ENCODE peak calls at places on chromosomes 2 and 18, in seven cellular contexts. F is PC-3, N is OCI-LY7, O is GM23248, L is hepatocyte, D is HCT116, C is GM23338. S is an unnamed sample. For H3K4me1, the result is how much of the 10 kb centered on the place peaks cover.

GRCh38 chr2:138030459-138030858 is 66.2 kb downstream of the HNMT start:
- DNase-seq in F (peak), N (no peak), O (peak), L (no peak), D (no peak), C (no peak), S (no peak)

GRCh38 chr2:165497659-165498306 is 28.3 kb downstream of the CSRNP3 start:
- DNase-seq in F (no peak), N (peak), O (no peak), L (no peak), D (no peak), C (no peak), S (no peak)

GRCh38 chr2:101802329-101802728 is 104.8 kb downstream of the MAP4K4 start:
- DNase-seq in F (peak), N (no peak), O (no peak), L (peak), D (no peak), C (no peak), S (no peak)

GRCh38 chr18:33854086-33854826 is 276.2 kb downstream of the ASXL3 start:
- DNase-seq in F (no peak), N (peak), O (no peak), L (no peak), D (no peak), C (no peak), S (no peak)

GRCh38 chr2:56770490-56770889 is 586.7 kb downstream of the CCDC85A start:
- DNase-seq in F (peak), N (no peak), O (peak), L (no peak), D (no peak), C (no peak), S (no peak)

GRCh38 chr18:79361766-79362522 is 33.8 kb upstream of the NFATC1 start:
- DNase-seq in F (peak), N (no peak), O (peak), L (no peak), D (peak), C (no peak), S (no peak)

GRCh38 chr2:97011977-97012569 is 25.7 kb upstream of the FAM178B start:
- DNase-seq in F (peak), N (peak), O (peak), L (peak), D (peak), C (peak), S (peak)

GRCh38 chr2:47803363-47803762 is 20.4 kb downstream of the MSH6 start:
- DNase-seq in F (no peak), N (no peak), O (no peak), L (no peak), D (no peak), C (no peak), S (no peak)

GRCh38 chr2:54569745-54570296 is 113.7 kb downstream of the SPTBN1 start:
- DNase-seq in F (peak), N (peak), O (no peak), L (no peak), D (no peak), C (no peak), S (peak)

GRCh38 chr2:125572660-125573059 is 1083.3 kb upstream of the GYPC start:
- DNase-seq in F (no peak), N (no peak), O (no peak), L (no peak), D (no peak), C (no peak), S (no peak)

GRCh38 chr2:154992826-154993225 is 294.3 kb downstream of the KCNJ3 start:
- DNase-seq in F (no peak), N (no peak), O (no peak), L (no peak), D (no peak), C (no peak), S (no peak)

GRCh38 chr2:194319222-194319992 is 1337.6 kb upstream of the SLC39A10 start:
- DNase-seq in F (no peak), N (peak), O (no peak), L (no peak), D (peak), C (peak), S (no peak)

GRCh38 chr2:237157551-237158102 is 71.9 kb downstream of the COPS8 start:
- DNase-seq in F (no peak), N (no peak), O (peak), L (no peak), D (no peak), C (no peak), S (no peak)

GRCh38 chr2:40450066-40450841 is 1.6 kb downstream of the SLC8A1 start:
- DNase-seq in F (peak), N (peak), O (peak), L (no peak), D (no peak), C (peak), S (peak)

GRCh38 chr2:81304154-81304830 is 999.7 kb upstream of the LRRTM1 start:
- DNase-seq in F (peak), N (no peak), O (no peak), L (peak), D (peak), C (peak), S (no peak)

GRCh38 chr2:467543-467891 is 179.6 kb upstream of the ALKAL2 start:
- DNase-seq in F (no peak), N (no peak), O (no peak), L (no peak), D (no peak), C (peak), S (no peak)

GRCh38 chr2:28185881-28186280 is 206.8 kb upstream of the FOSL2 start:
- DNase-seq in F (peak), N (no peak), O (peak), L (no peak), D (no peak), C (no peak), S (no peak)
- H2AFZ ChIP-seq in F (no peak), N (no peak), O (no peak), L (no peak), D (no peak), C (no peak), S (no peak)

DNA sequence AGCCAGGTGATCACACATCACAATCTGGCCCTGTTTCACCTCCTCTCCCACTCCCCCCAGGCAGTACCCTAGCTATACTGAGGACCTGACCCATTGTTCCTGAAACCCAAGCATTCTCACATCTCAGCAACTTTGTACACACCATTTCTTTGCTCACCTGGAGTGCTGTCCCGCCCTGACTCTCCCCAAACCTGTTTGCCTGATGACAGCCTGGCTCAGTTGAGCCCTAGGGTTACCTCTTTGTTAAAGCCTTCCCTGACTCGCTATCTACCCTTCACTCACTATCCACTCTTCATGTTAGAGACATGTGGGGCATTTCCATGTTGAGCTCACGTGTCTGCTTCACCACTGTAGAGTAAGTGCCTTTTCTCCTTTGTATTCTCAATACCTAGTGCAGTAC is 49.1 kb downstream of the GREB1L start:
- DNase-seq in F (peak), N (no peak), O (no peak), L (no peak), D (no peak), C (no peak), S (no peak)
- H3K4me1 ChIP-seq in F (under half), N (under half), O (under half), L (under half), D (under half), C (under half), S (under half)

DNA sequence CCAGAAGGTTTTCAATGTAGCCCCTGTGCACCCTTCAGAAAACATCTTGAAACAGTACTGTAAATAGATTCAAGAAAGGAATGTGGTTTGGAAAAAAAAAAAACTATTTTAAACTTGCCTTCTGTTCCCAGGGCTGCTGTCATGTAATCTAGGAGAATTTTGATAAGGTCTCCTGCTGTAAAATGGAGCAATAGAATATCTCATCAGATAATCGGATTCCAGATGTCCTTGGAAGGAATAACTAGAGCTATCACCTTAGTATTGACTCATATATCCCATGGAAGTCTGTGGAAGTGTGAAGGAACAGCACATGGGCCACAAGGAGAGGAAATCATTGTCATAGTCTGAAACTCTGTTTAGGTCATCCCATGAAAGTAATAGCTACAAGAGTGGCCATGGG is 58.5 kb upstream of the B3GNT2 start:
- DNase-seq in F (no peak), N (no peak), O (no peak), L (no peak), D (no peak), C (no peak), S (no peak)
- TF ChIP-seq EZH2phosphoT487 in F (no peak), N (no peak), O (no peak), L (no peak), D (no peak), C (no peak), S (no peak)

DNA sequence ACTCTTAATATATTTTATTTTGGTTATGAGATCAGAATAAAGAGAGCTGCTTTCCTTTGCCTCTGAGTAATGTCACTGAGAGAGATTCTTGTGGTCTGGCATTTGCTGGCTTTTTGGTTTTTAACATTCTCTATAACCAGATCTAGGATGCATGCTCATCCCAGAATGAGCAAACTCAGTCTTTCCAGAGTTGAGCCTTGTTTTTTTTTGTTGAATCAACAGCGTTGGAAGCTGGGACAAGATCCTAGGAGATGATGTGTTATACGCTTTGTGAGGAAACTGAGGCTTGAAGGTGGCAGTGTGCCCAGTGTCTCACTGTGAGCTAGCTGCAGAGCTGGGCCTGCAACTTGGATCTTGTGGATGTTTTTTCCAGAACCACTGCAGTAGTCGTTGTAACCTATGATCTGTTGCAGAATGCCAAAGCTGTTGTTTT is 19.5 kb downstream of the MYO1B start:
- DNase-seq in F (peak), N (no peak), O (peak), L (no peak), D (no peak), C (no peak), S (no peak)
- H2AFZ ChIP-seq in F (no peak), N (no peak), O (no peak), L (no peak), D (no peak), C (no peak), S (no peak)

DNA sequence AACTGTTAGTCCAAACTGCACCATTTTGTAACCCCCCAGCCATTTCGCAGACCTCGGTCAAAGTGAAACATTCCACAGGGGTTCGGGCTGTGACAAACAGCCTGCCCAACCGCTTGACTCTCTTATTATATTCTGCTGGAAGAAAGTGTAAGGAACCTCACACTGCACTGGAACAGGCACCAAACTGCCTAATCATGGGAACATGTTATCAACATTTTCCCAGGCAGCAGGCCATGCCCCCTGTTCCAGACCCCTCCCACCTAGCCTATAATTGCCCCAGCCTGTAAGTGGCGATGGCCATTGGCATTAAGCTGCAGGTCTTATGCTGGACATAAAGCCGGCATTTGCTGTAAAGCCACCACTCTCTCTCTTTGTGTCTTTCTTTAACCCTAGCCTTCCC is 16.9 kb downstream of the LYG2 start:
- DNase-seq in F (no peak), N (no peak), O (no peak), L (no peak), D (no peak), C (no peak), S (no peak)
- H3K4me1 ChIP-seq in F (under half), N (under half), O (under half), L (under half), D (under half), C (under half), S (under half)

GRCh38 chr2:1742680-1743395 is 1.5 kb downstream of the PXDN start:
- DNase-seq in F (peak), N (no peak), O (peak), L (peak), D (no peak), C (peak), S (no peak)
- TF ChIP-seq EZH2phosphoT487 in F (no peak), N (no peak), O (no peak), L (no peak), D (no peak), C (no peak), S (no peak)

DNA sequence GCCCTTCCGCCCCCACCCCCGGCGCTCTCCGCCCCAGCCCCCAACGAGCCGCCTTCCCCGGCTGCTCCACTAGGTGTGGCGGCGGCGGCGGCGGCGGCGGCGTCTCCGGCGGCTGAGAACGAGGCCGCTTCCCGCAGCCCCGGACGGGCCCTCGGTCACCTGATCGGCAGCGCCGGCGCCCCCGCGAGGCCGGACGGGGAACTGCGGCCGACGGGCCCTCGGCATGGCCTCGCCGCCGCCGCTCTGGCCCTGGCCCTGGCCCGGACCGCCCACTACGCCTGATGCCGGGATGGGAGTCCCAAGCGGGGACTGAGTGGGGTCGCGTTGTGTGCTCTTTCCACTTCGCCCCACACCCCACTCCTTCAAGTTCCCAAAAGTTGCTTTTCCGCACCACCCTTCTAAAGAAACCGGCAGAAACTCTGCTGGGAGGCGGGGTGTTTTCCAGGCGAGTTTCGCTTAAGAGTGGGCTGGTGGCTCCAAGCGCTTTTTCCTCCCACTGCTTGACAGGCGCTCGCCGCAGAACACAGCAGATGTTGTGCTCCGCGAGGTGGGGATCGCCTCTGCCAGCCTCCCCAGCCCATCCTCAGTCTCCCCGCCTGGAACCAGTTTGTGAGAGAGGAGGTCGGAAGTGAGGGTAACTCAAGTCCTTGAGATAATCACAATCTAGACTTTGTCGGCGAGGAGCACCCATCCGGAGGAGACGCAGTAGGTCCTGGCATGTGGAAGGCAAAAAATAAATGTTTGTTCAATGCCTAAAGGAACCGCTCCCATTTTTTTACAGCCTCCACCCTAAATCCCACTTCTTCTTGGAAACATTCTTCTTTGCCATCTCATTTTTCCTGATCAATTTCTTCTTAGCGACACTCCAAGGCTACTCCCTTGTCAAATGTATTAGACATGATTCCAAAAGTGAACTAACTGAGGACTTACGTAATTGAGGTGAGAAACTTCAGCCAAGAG is at the start of gene NCKAP1:
- DNase-seq in F (peak), N (peak), O (peak), L (peak), D (peak), C (peak), S (peak)
- H2AFZ ChIP-seq in F (peak), N (no peak), O (peak), L (peak), D (peak), C (peak), S (peak)

DNA sequence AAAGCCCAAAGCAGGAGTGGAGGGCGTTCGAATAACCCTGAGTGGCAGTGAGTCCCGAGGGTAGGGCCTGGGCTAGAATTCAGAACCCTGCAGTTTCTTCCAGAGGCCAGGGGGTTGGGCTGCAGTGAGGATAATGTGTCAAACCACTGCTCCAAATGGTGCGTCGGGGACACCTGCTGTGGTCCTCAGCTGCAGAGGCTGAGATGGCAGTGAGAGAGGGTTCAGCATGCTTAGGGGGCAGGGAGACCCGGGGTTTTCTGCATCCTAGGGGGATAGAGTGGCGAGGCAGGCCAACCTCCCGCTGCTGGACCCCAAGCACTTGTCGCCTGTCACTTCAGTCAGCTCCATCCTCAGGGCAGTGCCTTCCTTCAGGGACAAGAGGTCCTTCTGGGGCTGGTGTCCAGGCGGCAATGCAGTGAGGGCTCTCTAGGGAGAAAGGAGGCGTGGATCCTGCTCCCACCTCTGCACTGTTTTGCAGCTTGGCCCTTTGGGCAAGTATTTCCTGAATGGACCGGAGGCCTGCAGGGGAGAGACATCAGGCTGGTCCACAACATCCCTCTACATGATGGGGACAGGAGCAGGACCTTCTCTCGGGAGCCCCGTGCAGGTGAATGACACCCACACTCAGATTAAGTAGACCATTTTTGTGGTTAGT is 8.4 kb upstream of the NTSR2 start:
- DNase-seq in F (no peak), N (no peak), O (no peak), L (no peak), D (no peak), C (no peak), S (no peak)
- H3K4me1 ChIP-seq in F (under half), N (under half), O (under half), L (under half), D (under half), C (under half), S (under half)

DNA sequence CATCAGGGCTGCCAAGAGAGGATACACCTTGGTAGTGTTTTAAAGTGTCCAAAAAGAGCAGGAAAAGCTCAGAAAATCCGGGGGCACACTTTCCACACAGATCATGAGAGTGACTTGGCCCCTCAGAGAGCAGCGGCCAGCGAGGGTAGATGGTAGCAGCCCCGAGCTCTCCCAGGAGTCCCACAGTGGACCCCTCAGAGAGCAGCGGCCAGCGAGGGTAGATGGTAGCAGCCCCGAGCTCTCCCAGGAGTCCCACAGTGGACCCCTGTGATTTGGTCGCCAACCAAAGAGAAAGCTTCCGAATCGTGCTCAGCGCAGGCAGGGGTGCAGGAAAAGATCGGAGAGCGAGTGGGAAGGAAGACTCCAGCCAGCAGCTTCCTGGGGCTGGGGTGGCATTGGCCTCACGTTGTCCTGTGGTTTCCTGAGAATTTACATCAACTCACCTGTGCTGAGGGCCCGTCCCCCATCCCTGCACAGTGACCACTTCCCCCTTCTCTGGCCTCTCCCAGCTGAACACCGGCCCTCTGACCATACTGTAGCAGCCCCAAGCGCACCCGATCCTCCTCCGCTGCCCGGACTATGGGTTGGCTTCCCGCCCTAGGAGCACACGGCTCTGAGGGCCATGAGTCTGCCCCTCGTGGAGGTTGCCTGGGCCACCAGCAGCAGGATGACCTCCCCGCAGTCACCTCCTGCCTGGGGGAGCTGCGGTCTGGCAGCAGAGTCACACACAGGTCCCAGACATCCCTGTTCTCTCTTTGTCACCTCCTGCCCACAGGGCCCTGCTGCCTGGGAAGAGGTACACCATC is 33.7 kb downstream of the MTERF4 start:
- DNase-seq in F (no peak), N (no peak), O (no peak), L (no peak), D (no peak), C (no peak), S (no peak)
- TF ChIP-seq EZH2phosphoT487 in F (no peak), N (no peak), O (no peak), L (no peak), D (no peak), C (no peak), S (no peak)

S was measured in MM.1S.